ENCODE peak calls at places on chromosomes 16 and 17, in five cellular contexts. N is mucosa of descending colon, C is psoas muscle, A is cardiac muscle cell, R is ascending aorta. U is an unnamed sample.

GRCh38 chr17:78890111-78890897 is 12.7 kb downstream of the CEP295NL start:
- DNase-seq in C (peak; percentile 54), R (peak; percentile 84), N (peak; percentile 51), A (no peak), U (no peak)

GRCh38 chr17:56153215-56153614 is at the start of gene ANKFN1:
- DNase-seq in C (no peak), R (no peak), N (no peak), A (no peak), U (no peak)

GRCh38 chr17:37825851-37826250 is 81.0 kb upstream of the HNF1B start:
- DNase-seq in R (no peak), N (no peak), C (no peak), A (no peak), U (no peak)

GRCh38 chr16:88013766-88014165 is 62.5 kb downstream of the BANP start:
- DNase-seq in A (no peak), N (peak; percentile 82), R (no peak), C (no peak), U (no peak)

GRCh38 chr16:78773316-78773715 is 673.9 kb downstream of the WWOX start:
- DNase-seq in N (no peak), A (no peak), C (no peak), R (no peak), U (no peak)

GRCh38 chr17:35373984-35374765 is 754 bp upstream of the SLFN11 start:
- DNase-seq in A (peak; percentile 76), C (peak; percentile 66), N (peak; percentile 61), R (peak; percentile 83), U (no peak)

GRCh38 chr17:49548506-49549310 is 27.0 kb upstream of the NXPH3 start:
- DNase-seq in R (peak; percentile 65), N (no peak), C (no peak), A (peak; percentile 73), U (no peak)

GRCh38 chr17:50027639-50028206 is 28.2 kb upstream of the ITGA3 start:
- DNase-seq in N (peak; percentile 62), C (peak; percentile 77), R (peak; percentile 96), A (peak; percentile 93), U (peak; percentile 95)

GRCh38 chr17:9728564-9728963 is 62.8 kb downstream of the DHRS7C start:
- DNase-seq in C (no peak), R (no peak), A (no peak), N (no peak), U (no peak)

GRCh38 chr17:21028192-21028591 is 14.6 kb downstream of the USP22 start:
- DNase-seq in A (no peak), R (no peak), N (no peak), C (no peak), U (no peak)

GRCh38 chr17:65099941-65100315 is 37.2 kb upstream of the RGS9 start:
- DNase-seq in C (peak; percentile 70), R (peak; percentile 70), A (peak; percentile 78), N (no peak), U (no peak)

GRCh38 chr17:17907469-17907868 is 64.7 kb downstream of the TOM1L2 start:
- DNase-seq in A (no peak), N (no peak), C (no peak), R (no peak), U (peak; percentile 0)

GRCh38 chr16:6032438-6032837 is 934.8 kb upstream of the EEF2KMT start:
- DNase-seq in R (no peak), C (no peak), A (no peak), N (no peak), U (no peak)

DNA sequence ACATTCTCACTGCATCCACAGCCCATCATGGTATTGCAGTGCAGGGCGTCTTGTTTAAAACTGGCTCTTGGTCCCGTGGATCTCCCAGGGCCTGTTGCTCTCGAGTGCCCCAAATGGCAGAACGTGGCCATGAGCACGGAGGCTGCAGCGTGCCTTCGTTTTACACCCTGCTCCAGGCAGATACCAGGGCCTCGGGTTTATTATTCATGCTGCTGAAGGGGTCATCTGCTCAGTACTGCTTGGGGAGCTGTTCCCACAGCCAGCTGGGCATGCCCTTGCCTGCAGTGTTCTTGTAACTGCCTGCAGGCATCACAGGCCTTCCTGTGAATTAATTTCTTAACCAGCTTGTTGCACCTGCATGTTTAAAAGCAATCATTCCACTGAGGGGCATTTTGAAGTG is 129.7 kb upstream of the CHMP6 start:
- DNase-seq in C (no peak), R (no peak), A (peak; percentile 10), N (peak; percentile 31), U (peak; percentile 52)
- TF ChIP-seq CTCF in C (peak; percentile 36), R (no peak), A (peak; percentile 39), N (no peak), U (peak; percentile 72)

GRCh38 chr17:41555105-41555887 is 16.6 kb downstream of the KRT9 start:
- DNase-seq in C (no peak), A (no peak), R (no peak), N (no peak), U (no peak)
- TF ChIP-seq CTCF in C (no peak), A (no peak), R (no peak), N (no peak), U (no peak)

GRCh38 chr16:63789603-63790002 is 1332.3 kb downstream of the CDH11 start:
- DNase-seq in C (no peak), R (no peak), N (no peak), A (peak; percentile 23), U (no peak)
- TF ChIP-seq CTCF in C (no peak), R (no peak), N (no peak), A (peak; percentile 30), U (peak; percentile 60)

DNA sequence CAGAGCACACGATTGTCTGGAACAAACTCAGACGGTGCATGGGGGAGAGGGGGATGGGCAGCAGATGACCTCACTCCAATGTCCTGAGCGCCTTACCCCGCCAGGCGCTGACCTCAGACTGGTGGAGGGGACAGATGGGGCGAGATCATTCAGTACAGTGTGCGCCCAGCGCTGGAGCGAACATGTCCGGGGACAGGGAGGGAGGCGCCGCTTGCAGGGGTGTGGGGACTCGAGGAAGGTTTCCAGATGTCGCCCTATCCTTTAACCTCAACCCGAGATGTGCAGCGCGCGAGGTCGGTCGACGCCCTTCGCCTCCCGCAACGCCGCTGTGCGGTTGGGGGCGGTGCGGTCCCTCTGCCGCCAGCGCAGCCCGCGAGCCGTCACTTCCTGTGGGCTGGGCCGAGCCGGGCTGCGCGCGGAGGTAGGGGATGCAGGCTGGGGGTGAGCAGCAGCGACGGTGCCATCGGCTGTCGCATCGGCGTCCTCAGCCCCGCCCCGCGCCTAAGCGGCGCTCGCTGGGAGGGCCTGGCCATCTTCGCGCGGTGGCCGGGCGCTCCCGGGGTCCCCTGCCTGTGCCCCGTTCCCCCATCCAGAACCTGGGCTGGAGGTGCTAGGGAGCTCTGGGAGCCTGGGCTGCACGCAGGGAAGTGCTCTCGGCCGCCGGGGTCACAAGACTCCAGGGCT is 5.3 kb upstream of the CDR2L start:
- DNase-seq in A (peak; percentile 59), C (peak; percentile 74), N (peak; percentile 79), R (peak; percentile 87), U (no peak)
- TF ChIP-seq CTCF in A (no peak), C (no peak), N (no peak), R (no peak), U (peak; percentile 47)

GRCh38 chr16:27476240-27476639 is 73.5 kb downstream of the GTF3C1 start:
- DNase-seq in N (no peak), C (no peak), A (no peak), R (no peak), U (peak; percentile 57)
- TF ChIP-seq CTCF in N (no peak), C (no peak), A (no peak), R (no peak), U (peak; percentile 20)

DNA sequence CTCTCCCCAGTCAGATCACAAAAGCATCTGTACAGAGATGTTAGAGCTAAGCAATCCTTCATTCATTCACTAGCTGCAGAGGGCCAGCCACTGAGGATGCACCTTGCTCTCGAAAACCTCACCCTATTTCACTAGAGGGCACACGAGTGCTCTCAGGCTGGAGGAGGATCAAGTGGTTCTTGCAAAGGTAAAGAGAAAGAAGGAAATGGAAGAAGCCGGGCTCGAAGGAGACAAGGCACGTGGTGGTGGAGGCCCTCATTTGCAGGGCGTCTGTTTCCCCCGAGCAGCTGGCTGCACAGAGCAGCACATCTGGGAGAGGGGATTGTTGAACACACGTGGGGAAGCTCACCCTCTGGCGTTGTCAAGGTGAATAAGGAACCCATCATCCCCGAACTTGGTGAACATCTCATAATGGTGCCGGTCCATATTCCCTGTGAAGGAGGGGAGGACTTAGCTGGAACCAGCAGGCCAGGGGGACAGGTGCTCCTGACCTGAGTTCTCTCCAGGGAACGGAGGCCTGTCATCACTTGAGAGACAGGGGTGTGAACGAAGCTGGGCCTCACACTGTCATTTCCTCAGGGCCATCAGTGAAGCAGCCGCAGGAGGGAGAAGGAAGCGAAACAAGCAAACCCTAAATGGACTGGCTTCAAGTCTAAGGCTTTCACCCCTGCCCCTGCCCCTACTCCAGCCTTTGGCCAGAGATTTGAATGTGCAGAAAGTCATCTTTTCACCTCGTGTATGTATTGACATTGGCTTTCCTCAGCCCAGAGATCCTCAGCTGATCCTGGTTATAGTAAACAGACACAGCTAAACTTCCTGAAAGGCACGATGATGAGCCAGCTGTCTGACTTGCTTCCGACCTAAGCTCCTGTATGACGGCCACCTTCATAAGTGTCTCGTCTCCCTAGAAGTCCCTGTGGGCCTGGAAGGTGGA is 27.6 kb downstream of the PRKAR1A start:
- DNase-seq in R (no peak), N (no peak), A (peak; percentile 57), C (no peak), U (no peak)
- TF ChIP-seq CTCF in R (no peak), N (no peak), A (peak; percentile 40), C (no peak), U (no peak)

GRCh38 chr17:36602924-36603384 is 1.6 kb downstream of the MRM1 start:
- DNase-seq in N (peak; percentile 38), R (peak; percentile 80), A (peak; percentile 76), C (peak; percentile 49), U (no peak)

GRCh38 chr17:36602030-36602737 is 801 bp downstream of the MRM1 start:
- DNase-seq in R (no peak), N (peak; percentile 59), A (peak; percentile 18), C (peak; percentile 25), U (no peak)

GRCh38 chr17:36600936-36601302 is 464 bp upstream of the MRM1 start:
- DNase-seq in A (no peak), N (no peak), C (no peak), R (no peak), U (no peak)

GRCh38 chr17:36600477-36600876 is 906 bp upstream of the MRM1 start:
- DNase-seq in C (no peak), N (no peak), A (no peak), R (no peak), U (no peak)

GRCh38 chr17:36601303-36602029 is at the start of gene MRM1:
- DNase-seq in C (peak; percentile 95), A (peak; percentile 92), N (peak; percentile 96), R (peak; percentile 96), U (no peak)
- TF ChIP-seq CTCF in C (no peak), A (peak; percentile 24), N (no peak), R (no peak), U (no peak)

GRCh38 chr17:26963163-26963503 is 330.8 kb upstream of the WSB1 start:
- DNase-seq in A (no peak), R (no peak), N (no peak), C (no peak), U (peak; percentile 92)
- TF ChIP-seq CTCF in A (no peak), R (no peak), N (no peak), C (no peak), U (no peak)

GRCh38 chr17:43211480-43212402 is at the start of gene TMEM106A:
- DNase-seq in C (peak; percentile 80), N (peak; percentile 85), A (peak; percentile 93), R (peak; percentile 89), U (peak; percentile 88)
- TF ChIP-seq CTCF in C (no peak), N (no peak), A (peak; percentile 42), R (peak; percentile 25), U (peak; percentile 75)